ENCODE peak calls at places on chromosomes 1 and 21, in seven cellular contexts. One of them, this sample, is unnamed.

GRCh38 chr1:18149113-18149641 is 41.6 kb downstream of the IGSF21 start:
- DNase-seq in anterior cingulate cortex: no peak
- DNase-seq in NCI-H1105: peak
- DNase-seq in T1000: no peak
- DNase-seq in pulmonary artery endothelial cell: no peak
- DNase-seq in stimulated activated effector memory CD8-positive, alpha-beta T cell treated with anti-CD3 and anti-CD28 coated beads, Interleukin-12 subunit alpha, Interleukin-12 subunit beta, amount 100 ng/mL, for 72 hours: no peak
- DNase-seq in NCI-H345: no peak
- DNase-seq in this sample: no peak

GRCh38 chr1:206606867-206607266 is 5.4 kb downstream of the EIF2D start:
- DNase-seq in pulmonary artery endothelial cell: no peak
- DNase-seq in T1000: no peak
- DNase-seq in stimulated activated effector memory CD8-positive, alpha-beta T cell treated with anti-CD3 and anti-CD28 coated beads, Interleukin-12 subunit alpha, Interleukin-12 subunit beta, amount 100 ng/mL, for 72 hours: no peak
- DNase-seq in NCI-H345: no peak
- DNase-seq in anterior cingulate cortex: no peak
- DNase-seq in NCI-H1105: peak
- DNase-seq in this sample: no peak

GRCh38 chr1:241916196-241916595 is 41.4 kb upstream of the BECN2 start:
- DNase-seq in NCI-H1105: no peak
- DNase-seq in pulmonary artery endothelial cell: no peak
- DNase-seq in T1000: no peak
- DNase-seq in NCI-H345: no peak
- DNase-seq in stimulated activated effector memory CD8-positive, alpha-beta T cell treated with anti-CD3 and anti-CD28 coated beads, Interleukin-12 subunit alpha, Interleukin-12 subunit beta, amount 100 ng/mL, for 72 hours: no peak
- DNase-seq in anterior cingulate cortex: no peak
- DNase-seq in this sample: no peak

GRCh38 chr1:24915819-24916602 is 14.1 kb downstream of the RUNX3 start:
- DNase-seq in anterior cingulate cortex: no peak
- DNase-seq in pulmonary artery endothelial cell: no peak
- DNase-seq in NCI-H345: no peak
- DNase-seq in T1000: no peak
- DNase-seq in NCI-H1105: no peak
- DNase-seq in stimulated activated effector memory CD8-positive, alpha-beta T cell treated with anti-CD3 and anti-CD28 coated beads, Interleukin-12 subunit alpha, Interleukin-12 subunit beta, amount 100 ng/mL, for 72 hours: peak
- DNase-seq in this sample: no peak

GRCh38 chr1:177921590-177921989 is 48.3 kb downstream of the SEC16B start:
- DNase-seq in NCI-H1105: no peak
- DNase-seq in anterior cingulate cortex: no peak
- DNase-seq in pulmonary artery endothelial cell: no peak
- DNase-seq in T1000: no peak
- DNase-seq in stimulated activated effector memory CD8-positive, alpha-beta T cell treated with anti-CD3 and anti-CD28 coated beads, Interleukin-12 subunit alpha, Interleukin-12 subunit beta, amount 100 ng/mL, for 72 hours: no peak
- DNase-seq in NCI-H345: no peak
- DNase-seq in this sample: no peak

GRCh38 chr21:34715518-34715917 is 46.7 kb downstream of the CLIC6 start:
- DNase-seq in NCI-H1105: no peak
- DNase-seq in pulmonary artery endothelial cell: no peak
- DNase-seq in NCI-H345: no peak
- DNase-seq in T1000: no peak
- DNase-seq in stimulated activated effector memory CD8-positive, alpha-beta T cell treated with anti-CD3 and anti-CD28 coated beads, Interleukin-12 subunit alpha, Interleukin-12 subunit beta, amount 100 ng/mL, for 72 hours: peak
- DNase-seq in anterior cingulate cortex: no peak
- DNase-seq in this sample: no peak

GRCh38 chr1:240575976-240576666 is 35.8 kb downstream of the GREM2 start:
- DNase-seq in NCI-H1105: no peak
- DNase-seq in pulmonary artery endothelial cell: no peak
- DNase-seq in anterior cingulate cortex: no peak
- DNase-seq in NCI-H345: no peak
- DNase-seq in stimulated activated effector memory CD8-positive, alpha-beta T cell treated with anti-CD3 and anti-CD28 coated beads, Interleukin-12 subunit alpha, Interleukin-12 subunit beta, amount 100 ng/mL, for 72 hours: no peak
- DNase-seq in T1000: no peak
- DNase-seq in this sample: peak

GRCh38 chr1:14977338-14977931 is 176.1 kb upstream of the TMEM51 start:
- DNase-seq in pulmonary artery endothelial cell: no peak
- DNase-seq in NCI-H345: no peak
- DNase-seq in anterior cingulate cortex: no peak
- DNase-seq in NCI-H1105: no peak
- DNase-seq in stimulated activated effector memory CD8-positive, alpha-beta T cell treated with anti-CD3 and anti-CD28 coated beads, Interleukin-12 subunit alpha, Interleukin-12 subunit beta, amount 100 ng/mL, for 72 hours: no peak
- DNase-seq in T1000: no peak
- DNase-seq in this sample: no peak

GRCh38 chr21:25307489-25307888 is 299.8 kb downstream of the MRPL39 start:
- DNase-seq in NCI-H1105: no peak
- DNase-seq in T1000: no peak
- DNase-seq in pulmonary artery endothelial cell: no peak
- DNase-seq in anterior cingulate cortex: no peak
- DNase-seq in NCI-H345: no peak
- DNase-seq in stimulated activated effector memory CD8-positive, alpha-beta T cell treated with anti-CD3 and anti-CD28 coated beads, Interleukin-12 subunit alpha, Interleukin-12 subunit beta, amount 100 ng/mL, for 72 hours: no peak
- DNase-seq in this sample: no peak

GRCh38 chr1:8017495-8018310 is 8.4 kb downstream of the ERRFI1 start:
- DNase-seq in anterior cingulate cortex: peak
- DNase-seq in stimulated activated effector memory CD8-positive, alpha-beta T cell treated with anti-CD3 and anti-CD28 coated beads, Interleukin-12 subunit alpha, Interleukin-12 subunit beta, amount 100 ng/mL, for 72 hours: no peak
- DNase-seq in pulmonary artery endothelial cell: no peak
- DNase-seq in NCI-H345: no peak
- DNase-seq in T1000: peak
- DNase-seq in NCI-H1105: peak
- DNase-seq in this sample: no peak

GRCh38 chr1:101130673-101131072 is 105.1 kb upstream of the DPH5 start:
- DNase-seq in anterior cingulate cortex: no peak
- DNase-seq in T1000: peak
- DNase-seq in NCI-H345: no peak
- DNase-seq in NCI-H1105: no peak
- DNase-seq in pulmonary artery endothelial cell: no peak
- DNase-seq in stimulated activated effector memory CD8-positive, alpha-beta T cell treated with anti-CD3 and anti-CD28 coated beads, Interleukin-12 subunit alpha, Interleukin-12 subunit beta, amount 100 ng/mL, for 72 hours: no peak
- DNase-seq in this sample: no peak

GRCh38 chr1:237104096-237104495 is 62.1 kb downstream of the RYR2 start:
- DNase-seq in stimulated activated effector memory CD8-positive, alpha-beta T cell treated with anti-CD3 and anti-CD28 coated beads, Interleukin-12 subunit alpha, Interleukin-12 subunit beta, amount 100 ng/mL, for 72 hours: no peak
- DNase-seq in anterior cingulate cortex: no peak
- DNase-seq in pulmonary artery endothelial cell: no peak
- DNase-seq in T1000: no peak
- DNase-seq in NCI-H345: no peak
- DNase-seq in NCI-H1105: no peak
- DNase-seq in this sample: no peak

GRCh38 chr1:159931101-159931816 is 6.0 kb upstream of the TAGLN2 start:
- DNase-seq in stimulated activated effector memory CD8-positive, alpha-beta T cell treated with anti-CD3 and anti-CD28 coated beads, Interleukin-12 subunit alpha, Interleukin-12 subunit beta, amount 100 ng/mL, for 72 hours: no peak
- DNase-seq in anterior cingulate cortex: no peak
- DNase-seq in NCI-H345: no peak
- DNase-seq in T1000: no peak
- DNase-seq in pulmonary artery endothelial cell: no peak
- DNase-seq in NCI-H1105: no peak
- DNase-seq in this sample: no peak

GRCh38 chr1:246689409-246689997 is 34.7 kb upstream of the SCCPDH start:
- DNase-seq in stimulated activated effector memory CD8-positive, alpha-beta T cell treated with anti-CD3 and anti-CD28 coated beads, Interleukin-12 subunit alpha, Interleukin-12 subunit beta, amount 100 ng/mL, for 72 hours: peak
- DNase-seq in NCI-H1105: peak
- DNase-seq in anterior cingulate cortex: no peak
- DNase-seq in T1000: peak
- DNase-seq in NCI-H345: peak
- DNase-seq in pulmonary artery endothelial cell: no peak
- DNase-seq in this sample: peak

GRCh38 chr1:23446644-23447310 is 22.2 kb upstream of the TCEA3 start:
- DNase-seq in pulmonary artery endothelial cell: no peak
- DNase-seq in anterior cingulate cortex: no peak
- DNase-seq in NCI-H345: peak
- DNase-seq in stimulated activated effector memory CD8-positive, alpha-beta T cell treated with anti-CD3 and anti-CD28 coated beads, Interleukin-12 subunit alpha, Interleukin-12 subunit beta, amount 100 ng/mL, for 72 hours: no peak
- DNase-seq in NCI-H1105: peak
- DNase-seq in T1000: no peak
- DNase-seq in this sample: no peak

GRCh38 chr21:31180256-31181088 is 142.2 kb upstream of the KRTAP19-8 start:
- DNase-seq in NCI-H1105: peak
- DNase-seq in anterior cingulate cortex: no peak
- DNase-seq in pulmonary artery endothelial cell: no peak
- DNase-seq in stimulated activated effector memory CD8-positive, alpha-beta T cell treated with anti-CD3 and anti-CD28 coated beads, Interleukin-12 subunit alpha, Interleukin-12 subunit beta, amount 100 ng/mL, for 72 hours: no peak
- DNase-seq in T1000: no peak
- DNase-seq in NCI-H345: peak
- DNase-seq in this sample: no peak

GRCh38 chr1:223763881-223764280 is 51.5 kb downstream of the CAPN2 start:
- DNase-seq in NCI-H345: no peak
- DNase-seq in T1000: no peak
- DNase-seq in pulmonary artery endothelial cell: no peak
- DNase-seq in stimulated activated effector memory CD8-positive, alpha-beta T cell treated with anti-CD3 and anti-CD28 coated beads, Interleukin-12 subunit alpha, Interleukin-12 subunit beta, amount 100 ng/mL, for 72 hours: no peak
- DNase-seq in anterior cingulate cortex: no peak
- DNase-seq in NCI-H1105: no peak
- DNase-seq in this sample: no peak

GRCh38 chr1:54463259-54464030 is 57.3 kb upstream of the SSBP3 start:
- DNase-seq in T1000: no peak
- DNase-seq in NCI-H345: no peak
- DNase-seq in stimulated activated effector memory CD8-positive, alpha-beta T cell treated with anti-CD3 and anti-CD28 coated beads, Interleukin-12 subunit alpha, Interleukin-12 subunit beta, amount 100 ng/mL, for 72 hours: no peak
- DNase-seq in anterior cingulate cortex: no peak
- DNase-seq in pulmonary artery endothelial cell: no peak
- DNase-seq in NCI-H1105: no peak
- DNase-seq in this sample: no peak

GRCh38 chr1:177913762-177914540 is 55.9 kb downstream of the SEC16B start:
- DNase-seq in T1000: no peak
- DNase-seq in NCI-H345: peak
- DNase-seq in NCI-H1105: no peak
- DNase-seq in stimulated activated effector memory CD8-positive, alpha-beta T cell treated with anti-CD3 and anti-CD28 coated beads, Interleukin-12 subunit alpha, Interleukin-12 subunit beta, amount 100 ng/mL, for 72 hours: no peak
- DNase-seq in pulmonary artery endothelial cell: no peak
- DNase-seq in anterior cingulate cortex: no peak
- DNase-seq in this sample: no peak

GRCh38 chr1:204384636-204385354 is 25.1 kb upstream of the PLEKHA6 start:
- DNase-seq in NCI-H345: no peak
- DNase-seq in stimulated activated effector memory CD8-positive, alpha-beta T cell treated with anti-CD3 and anti-CD28 coated beads, Interleukin-12 subunit alpha, Interleukin-12 subunit beta, amount 100 ng/mL, for 72 hours: no peak
- DNase-seq in T1000: peak
- DNase-seq in NCI-H1105: peak
- DNase-seq in pulmonary artery endothelial cell: peak
- DNase-seq in anterior cingulate cortex: no peak
- DNase-seq in this sample: no peak

GRCh38 chr1:11527541-11528452 is 48.8 kb downstream of the DISP3 start:
- DNase-seq in T1000: no peak
- DNase-seq in anterior cingulate cortex: no peak
- DNase-seq in NCI-H1105: no peak
- DNase-seq in stimulated activated effector memory CD8-positive, alpha-beta T cell treated with anti-CD3 and anti-CD28 coated beads, Interleukin-12 subunit alpha, Interleukin-12 subunit beta, amount 100 ng/mL, for 72 hours: no peak
- DNase-seq in NCI-H345: no peak
- DNase-seq in pulmonary artery endothelial cell: no peak
- DNase-seq in this sample: no peak

GRCh38 chr21:36745459-36745858 is 46.5 kb downstream of the SIM2 start:
- DNase-seq in anterior cingulate cortex: no peak
- DNase-seq in pulmonary artery endothelial cell: no peak
- DNase-seq in T1000: no peak
- DNase-seq in NCI-H1105: no peak
- DNase-seq in stimulated activated effector memory CD8-positive, alpha-beta T cell treated with anti-CD3 and anti-CD28 coated beads, Interleukin-12 subunit alpha, Interleukin-12 subunit beta, amount 100 ng/mL, for 72 hours: no peak
- DNase-seq in NCI-H345: no peak
- DNase-seq in this sample: no peak

GRCh38 chr1:235906436-235906835 is 39.7 kb upstream of the LYST start:
- DNase-seq in NCI-H345: no peak
- DNase-seq in stimulated activated effector memory CD8-positive, alpha-beta T cell treated with anti-CD3 and anti-CD28 coated beads, Interleukin-12 subunit alpha, Interleukin-12 subunit beta, amount 100 ng/mL, for 72 hours: no peak
- DNase-seq in pulmonary artery endothelial cell: no peak
- DNase-seq in anterior cingulate cortex: no peak
- DNase-seq in T1000: no peak
- DNase-seq in NCI-H1105: no peak
- DNase-seq in this sample: no peak

GRCh38 chr1:205497351-205497750 is 7.1 kb upstream of the CDK18 start:
- DNase-seq in NCI-H1105: peak
- DNase-seq in pulmonary artery endothelial cell: no peak
- DNase-seq in stimulated activated effector memory CD8-positive, alpha-beta T cell treated with anti-CD3 and anti-CD28 coated beads, Interleukin-12 subunit alpha, Interleukin-12 subunit beta, amount 100 ng/mL, for 72 hours: no peak
- DNase-seq in anterior cingulate cortex: no peak
- DNase-seq in T1000: no peak
- DNase-seq in NCI-H345: peak
- DNase-seq in this sample: no peak

GRCh38 chr1:92804721-92805169 is 19.8 kb upstream of the EVI5 start:
- DNase-seq in pulmonary artery endothelial cell: peak
- DNase-seq in T1000: peak
- DNase-seq in stimulated activated effector memory CD8-positive, alpha-beta T cell treated with anti-CD3 and anti-CD28 coated beads, Interleukin-12 subunit alpha, Interleukin-12 subunit beta, amount 100 ng/mL, for 72 hours: no peak
- DNase-seq in anterior cingulate cortex: no peak
- DNase-seq in NCI-H1105: no peak
- DNase-seq in NCI-H345: no peak
- DNase-seq in this sample: no peak

GRCh38 chr1:5743435-5744095 is 248.7 kb downstream of the NPHP4 start:
- DNase-seq in T1000: no peak
- DNase-seq in stimulated activated effector memory CD8-positive, alpha-beta T cell treated with anti-CD3 and anti-CD28 coated beads, Interleukin-12 subunit alpha, Interleukin-12 subunit beta, amount 100 ng/mL, for 72 hours: no peak
- DNase-seq in pulmonary artery endothelial cell: no peak
- DNase-seq in NCI-H1105: no peak
- DNase-seq in anterior cingulate cortex: no peak
- DNase-seq in NCI-H345: no peak
- DNase-seq in this sample: no peak

GRCh38 chr1:168609133-168609715 is 32.8 kb downstream of the XCL1 start:
- DNase-seq in NCI-H1105: no peak
- DNase-seq in anterior cingulate cortex: no peak
- DNase-seq in stimulated activated effector memory CD8-positive, alpha-beta T cell treated with anti-CD3 and anti-CD28 coated beads, Interleukin-12 subunit alpha, Interleukin-12 subunit beta, amount 100 ng/mL, for 72 hours: no peak
- DNase-seq in pulmonary artery endothelial cell: no peak
- DNase-seq in T1000: no peak
- DNase-seq in NCI-H345: no peak
- DNase-seq in this sample: no peak

GRCh38 chr21:34517491-34518245 is 5.7 kb upstream of the KCNE1 start:
- DNase-seq in T1000: no peak
- DNase-seq in anterior cingulate cortex: no peak
- DNase-seq in NCI-H345: no peak
- DNase-seq in pulmonary artery endothelial cell: no peak
- DNase-seq in NCI-H1105: no peak
- DNase-seq in stimulated activated effector memory CD8-positive, alpha-beta T cell treated with anti-CD3 and anti-CD28 coated beads, Interleukin-12 subunit alpha, Interleukin-12 subunit beta, amount 100 ng/mL, for 72 hours: no peak
- DNase-seq in this sample: no peak

This sample was measured in smooth muscle cell of the brain vasculature.